ENCODE peak calls at places on chromosomes 12 and 14, in four cellular contexts. T, N, I and V are unnamed samples.

GRCh38 chr12:32106153-32106516 is 512 bp upstream of the BICD1 start:
- DNase-seq in T (no peak), N (no peak), I (no peak), V (no peak)

GRCh38 chr14:61091657-61092273 is 110.7 kb downstream of the SLC38A6 start:
- DNase-seq in T (no peak), N (no peak), I (no peak), V (no peak)

GRCh38 chr12:8018666-8019581 is 13.6 kb upstream of the FOXJ2 start:
- DNase-seq in T (peak; percentile 67), N (peak; percentile 43), I (peak; percentile 50), V (no peak)

GRCh38 chr12:96258451-96258933 is 64.3 kb downstream of the ELK3 start:
- DNase-seq in T (no peak), N (no peak), I (no peak), V (no peak)

GRCh38 chr14:69079188-69079742 is 73.7 kb downstream of the DCAF5 start:
- DNase-seq in T (no peak), N (no peak), I (no peak), V (peak; percentile 75)

GRCh38 chr14:92154283-92154942 is 32.6 kb downstream of the CPSF2 start:
- DNase-seq in T (no peak), N (peak; percentile 65), I (no peak), V (no peak)

GRCh38 chr14:84874436-84874835 is 655.5 kb upstream of the FLRT2 start:
- DNase-seq in T (no peak), N (no peak), I (no peak), V (no peak)

GRCh38 chr12:121656122-121656521 is 13.3 kb downstream of the MORN3 start:
- DNase-seq in T (no peak), N (no peak), I (no peak), V (no peak)

GRCh38 chr12:76967181-76967885 is 88.5 kb upstream of the CSRP2 start:
- DNase-seq in T (no peak), N (no peak), I (no peak), V (no peak)

GRCh38 chr12:120797677-120798642 is 72.3 kb downstream of the ACADS start:
- DNase-seq in T (no peak), N (no peak), I (no peak), V (no peak)

GRCh38 chr12:25100738-25101445 is 94.1 kb downstream of the DNAI7 start:
- DNase-seq in T (no peak), N (no peak), I (no peak), V (no peak)

GRCh38 chr12:130909111-130909510 is 37.2 kb downstream of the RAN start:
- DNase-seq in T (no peak), N (no peak), I (no peak), V (no peak)

GRCh38 chr12:12224240-12224940 is 42.5 kb downstream of the LRP6 start:
- DNase-seq in T (peak; percentile 33), N (no peak), I (no peak), V (no peak)

GRCh38 chr12:321606-322326 is 59.1 kb upstream of the SLC6A13 start:
- DNase-seq in T (no peak), N (peak; percentile 30), I (peak; percentile 3), V (no peak)

GRCh38 chr14:23612802-23613201 is 23.4 kb upstream of the DHRS2 start:
- DNase-seq in T (no peak), N (no peak), I (no peak), V (no peak)

GRCh38 chr14:99515301-99516155 is 34.3 kb downstream of the CCNK start:
- DNase-seq in T (no peak), N (no peak), I (no peak), V (no peak)

GRCh38 chr12:96140110-96140509 is 54.1 kb upstream of the ELK3 start:
- DNase-seq in T (no peak), N (no peak), I (no peak), V (no peak)

GRCh38 chr14:79534703-79535353 is 676.5 kb downstream of the DIO2 start:
- DNase-seq in T (no peak), N (no peak), I (no peak), V (no peak)

GRCh38 chr14:102655154-102655553 is 62.7 kb downstream of the RCOR1 start:
- DNase-seq in T (no peak), N (peak; percentile 74), I (no peak), V (no peak)

GRCh38 chr14:44833376-44833775 is 128.4 kb downstream of the KLHL28 start:
- DNase-seq in T (no peak), N (no peak), I (peak; percentile 24), V (no peak)

GRCh38 chr12:88419794-88420193 is 160.5 kb downstream of the KITLG start:
- DNase-seq in T (no peak), N (no peak), I (no peak), V (no peak)

GRCh38 chr12:52870361-52871290 is 21.8 kb upstream of the KRT78 start:
- DNase-seq in T (peak; percentile 85), N (peak; percentile 45), I (no peak), V (no peak)

GRCh38 chr12:52319097-52319496 is 2.1 kb downstream of the KRT83 start:
- DNase-seq in T (no peak), N (no peak), I (no peak), V (no peak)

DNA sequence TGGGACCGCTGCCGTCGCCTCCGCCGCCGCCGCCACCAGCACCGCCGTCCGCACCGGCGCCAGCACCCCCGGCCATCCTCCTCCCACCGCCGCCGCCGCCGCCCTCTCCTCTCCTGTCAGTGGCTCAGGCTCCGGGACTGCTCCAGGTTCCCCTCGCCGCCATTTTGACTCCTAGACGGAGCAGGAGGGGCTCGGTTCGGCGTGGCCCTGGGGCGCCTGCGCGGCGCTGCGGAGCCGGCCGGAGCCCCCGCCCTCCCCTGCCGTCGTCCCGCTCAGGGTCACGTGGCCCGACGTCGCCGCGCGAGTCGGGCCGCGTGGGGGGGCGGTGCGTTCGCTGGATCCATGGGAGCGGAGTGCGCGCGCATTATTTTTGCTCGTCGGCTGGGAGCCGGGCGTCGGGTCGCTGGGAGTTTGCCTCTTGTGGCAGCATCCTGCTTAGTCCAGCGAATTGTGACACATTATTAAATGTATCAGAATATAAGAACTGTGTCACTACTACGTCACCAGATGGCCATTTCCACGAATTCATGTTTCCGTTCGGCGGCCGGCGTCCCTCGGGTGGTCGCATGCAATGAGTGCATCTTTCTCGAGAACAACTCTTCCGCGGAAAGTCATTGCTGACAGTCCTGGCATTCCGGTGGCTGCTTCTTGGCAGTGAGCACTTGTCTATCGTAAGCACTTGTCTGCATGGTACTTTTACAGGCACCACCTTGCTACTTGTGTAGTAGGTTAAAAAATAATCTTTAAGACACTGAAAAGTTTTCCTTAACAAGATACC is at the start of gene BTBD7:
- DNase-seq in T (peak; percentile 93), N (peak; percentile 90), I (peak; percentile 90), V (peak; percentile 68)
- TF ChIP-seq REST in T (no peak), N (no peak), I (no peak), V (no peak)

DNA sequence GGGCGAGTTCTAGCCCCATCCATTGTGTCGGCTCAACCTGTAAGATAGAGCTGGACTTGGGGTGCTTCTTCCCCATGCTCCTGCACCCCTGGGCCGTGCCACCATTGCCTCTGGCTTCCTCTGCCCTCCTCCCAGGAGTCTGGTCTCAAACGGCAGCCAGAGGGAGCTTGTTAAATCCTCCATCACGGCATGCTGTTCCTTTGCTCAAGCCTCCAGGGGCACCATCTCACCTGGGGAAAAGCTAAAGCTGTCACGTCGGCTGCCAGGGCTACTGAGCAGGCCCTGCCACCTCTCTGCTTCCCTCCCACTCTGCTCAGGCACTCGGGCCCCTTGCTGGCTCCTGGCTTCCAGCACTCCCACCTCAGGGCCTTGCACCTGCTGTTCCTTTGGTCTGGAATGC is 140.4 kb downstream of the RBM19 start:
- DNase-seq in T (no peak), N (no peak), I (no peak), V (no peak)
- TF ChIP-seq TCF7L2 in T (no peak), N (no peak), I (no peak), V (no peak)

GRCh38 chr12:51028811-51029146 is 2.6 kb upstream of the SLC11A2 start:
- DNase-seq in T (no peak), N (no peak), I (no peak), V (no peak)
- H3K27ac ChIP-seq in T (no peak overlapping the region), N (no peak overlapping the region), I (no peak overlapping the region), V (peak overlapping the region; percentile 36)

DNA sequence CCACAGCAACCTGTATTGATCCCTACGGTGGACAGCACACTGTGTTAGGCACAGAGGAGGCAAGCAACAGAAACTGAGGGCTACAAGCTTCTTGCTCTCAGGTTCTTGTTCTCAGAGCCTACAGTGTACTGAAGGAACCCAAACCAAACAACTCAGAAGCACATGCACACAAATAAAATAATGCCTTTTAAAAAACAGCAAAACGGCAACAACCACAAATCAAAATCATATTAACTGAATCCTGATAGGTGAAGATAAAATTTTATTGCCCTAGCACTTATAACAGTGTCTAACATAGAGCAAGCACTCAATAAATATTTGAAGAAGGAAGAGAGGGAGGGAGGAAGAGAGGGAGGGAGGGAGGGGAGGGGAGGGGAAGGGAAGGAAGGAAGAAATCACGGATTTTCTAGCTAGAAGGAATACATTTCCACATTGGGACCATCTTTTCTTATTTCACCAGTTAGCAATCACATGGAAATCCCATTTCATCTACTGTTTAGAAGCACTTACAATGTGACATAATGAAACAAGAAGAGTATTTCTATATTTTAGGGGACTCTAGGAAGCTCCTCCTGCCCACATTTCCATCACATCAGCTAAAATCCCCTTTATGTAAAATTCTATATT is 27.2 kb downstream of the DMAC2L start:
- DNase-seq in T (no peak), N (no peak), I (no peak), V (no peak)
- TF ChIP-seq REST in T (no peak), N (no peak), I (no peak), V (no peak)

DNA sequence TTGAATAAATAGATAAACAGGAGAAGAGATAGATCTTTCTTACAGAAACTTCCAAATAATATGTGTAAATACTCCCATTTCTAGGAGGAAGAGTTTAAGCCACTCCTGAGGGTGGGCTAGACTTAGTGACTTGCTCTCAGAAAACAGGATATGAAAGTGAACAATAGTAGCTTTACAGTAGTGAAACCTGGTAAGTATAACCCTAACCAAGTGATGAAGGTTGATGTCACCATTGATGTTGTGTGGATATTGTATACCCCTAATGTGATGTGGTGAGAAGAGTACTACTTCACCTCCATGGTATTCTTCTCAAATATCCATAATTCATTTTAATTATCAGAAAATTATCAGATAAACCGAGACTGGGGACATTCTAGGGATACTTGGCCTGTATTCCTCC is 20.9 kb downstream of the AKAP6 start:
- DNase-seq in T (no peak), N (no peak), I (no peak), V (no peak)
- TF ChIP-seq TCF7L2 in T (no peak), N (no peak), I (no peak), V (no peak)

GRCh38 chr12:19167708-19168107 is 38.2 kb downstream of the PLEKHA5 start:
- DNase-seq in T (no peak), N (no peak), I (no peak), V (no peak)

GRCh38 chr12:19165446-19165845 is 35.9 kb downstream of the PLEKHA5 start:
- DNase-seq in T (no peak), N (no peak), I (no peak), V (no peak)

GRCh38 chr12:19168634-19169033 is 39.1 kb downstream of the PLEKHA5 start:
- DNase-seq in T (no peak), N (no peak), I (no peak), V (no peak)

GRCh38 chr12:19166956-19167355 is 37.4 kb downstream of the PLEKHA5 start:
- DNase-seq in T (no peak), N (no peak), I (no peak), V (no peak)

GRCh38 chr12:19166387-19166786 is 36.9 kb downstream of the PLEKHA5 start:
- DNase-seq in T (no peak), N (no peak), I (no peak), V (no peak)
- H3K27ac ChIP-seq in T (no peak overlapping the region), N (no peak overlapping the region), I (no peak overlapping the region), V (no peak overlapping the region)